ENCODE peak calls at places on chromosome 12, in four cellular contexts. One of them, this sample, is unnamed.

GRCh38 chr12:30286345-30286926 is 409.2 kb downstream of the IPO8 start:
- DNase-seq in hepatocyte: peak
- DNase-seq in left ventricle myocardium inferior: no peak
- DNase-seq in dorsolateral prefrontal cortex: no peak
- DNase-seq in this sample: no peak

GRCh38 chr12:130280226-130280625 is 57.5 kb upstream of the PIWIL1 start:
- DNase-seq in hepatocyte: no peak
- DNase-seq in dorsolateral prefrontal cortex: no peak
- DNase-seq in left ventricle myocardium inferior: no peak
- DNase-seq in this sample: no peak

GRCh38 chr12:6758511-6758910 is 5.6 kb upstream of the MLF2 start:
- DNase-seq in dorsolateral prefrontal cortex: no peak
- DNase-seq in hepatocyte: peak
- DNase-seq in left ventricle myocardium inferior: no peak
- DNase-seq in this sample: no peak

GRCh38 chr12:124767075-124767821 is 96.4 kb downstream of the SCARB1 start:
- DNase-seq in dorsolateral prefrontal cortex: peak
- DNase-seq in left ventricle myocardium inferior: peak
- DNase-seq in hepatocyte: peak
- DNase-seq in this sample: peak

GRCh38 chr12:52975204-52975603 is 26.3 kb downstream of the KRT18 start:
- DNase-seq in hepatocyte: no peak
- DNase-seq in dorsolateral prefrontal cortex: no peak
- DNase-seq in left ventricle myocardium inferior: no peak
- DNase-seq in this sample: no peak

GRCh38 chr12:108332791-108333382 is 6.2 kb downstream of the CMKLR1 start:
- DNase-seq in dorsolateral prefrontal cortex: no peak
- DNase-seq in hepatocyte: no peak
- DNase-seq in left ventricle myocardium inferior: peak
- DNase-seq in this sample: no peak

GRCh38 chr12:3809357-3810015 is 56.6 kb upstream of the CRACR2A start:
- DNase-seq in left ventricle myocardium inferior: no peak
- DNase-seq in dorsolateral prefrontal cortex: no peak
- DNase-seq in hepatocyte: no peak
- DNase-seq in this sample: no peak

GRCh38 chr12:31989987-31990386 is 30.8 kb downstream of the RESF1 start:
- DNase-seq in hepatocyte: peak
- DNase-seq in dorsolateral prefrontal cortex: no peak
- DNase-seq in left ventricle myocardium inferior: no peak
- DNase-seq in this sample: no peak

GRCh38 chr12:112879191-112879705 is 27.5 kb upstream of the OAS1 start:
- DNase-seq in hepatocyte: no peak
- DNase-seq in left ventricle myocardium inferior: no peak
- DNase-seq in dorsolateral prefrontal cortex: no peak
- DNase-seq in this sample: no peak

GRCh38 chr12:124233041-124233836 is 61.7 kb upstream of the RFLNA start:
- DNase-seq in dorsolateral prefrontal cortex: no peak
- DNase-seq in hepatocyte: peak
- DNase-seq in left ventricle myocardium inferior: no peak
- DNase-seq in this sample: no peak

GRCh38 chr12:113196996-113197395 is 11.5 kb downstream of the RITA1 start:
- DNase-seq in hepatocyte: peak
- DNase-seq in dorsolateral prefrontal cortex: peak
- DNase-seq in left ventricle myocardium inferior: peak
- DNase-seq in this sample: peak

GRCh38 chr12:110916295-110916875 is 4.0 kb downstream of the MYL2 start:
- DNase-seq in hepatocyte: no peak
- DNase-seq in left ventricle myocardium inferior: no peak
- DNase-seq in dorsolateral prefrontal cortex: no peak
- DNase-seq in this sample: no peak

GRCh38 chr12:19739195-19739776 is 300.0 kb downstream of the AEBP2 start:
- DNase-seq in hepatocyte: peak
- DNase-seq in left ventricle myocardium inferior: no peak
- DNase-seq in dorsolateral prefrontal cortex: no peak
- DNase-seq in this sample: peak

GRCh38 chr12:108090932-108091331 is 38.2 kb upstream of the WSCD2 start:
- DNase-seq in hepatocyte: no peak
- DNase-seq in dorsolateral prefrontal cortex: no peak
- DNase-seq in left ventricle myocardium inferior: no peak
- DNase-seq in this sample: no peak

GRCh38 chr12:85669911-85670310 is 166.3 kb downstream of the RASSF9 start:
- DNase-seq in left ventricle myocardium inferior: no peak
- DNase-seq in hepatocyte: no peak
- DNase-seq in dorsolateral prefrontal cortex: no peak
- DNase-seq in this sample: no peak

GRCh38 chr12:40691913-40692616 is at the start of gene CNTN1:
- DNase-seq in left ventricle myocardium inferior: peak
- DNase-seq in dorsolateral prefrontal cortex: peak
- DNase-seq in hepatocyte: peak
- DNase-seq in this sample: peak

GRCh38 chr12:57452937-57453509 is 2.1 kb upstream of the INHBE start:
- DNase-seq in hepatocyte: peak
- DNase-seq in dorsolateral prefrontal cortex: peak
- DNase-seq in left ventricle myocardium inferior: peak
- DNase-seq in this sample: peak

GRCh38 chr12:15691372-15691771 is 97.8 kb downstream of the EPS8 start:
- DNase-seq in dorsolateral prefrontal cortex: no peak
- DNase-seq in left ventricle myocardium inferior: no peak
- DNase-seq in hepatocyte: no peak
- DNase-seq in this sample: no peak

GRCh38 chr12:89671469-89671868 is 37.2 kb downstream of the ATP2B1 start:
- DNase-seq in hepatocyte: no peak
- DNase-seq in dorsolateral prefrontal cortex: no peak
- DNase-seq in left ventricle myocardium inferior: no peak
- DNase-seq in this sample: no peak

GRCh38 chr12:68028647-68029046 is 39.4 kb downstream of the IFNG-AS1 start:
- DNase-seq in dorsolateral prefrontal cortex: no peak
- DNase-seq in hepatocyte: no peak
- DNase-seq in left ventricle myocardium inferior: no peak
- DNase-seq in this sample: no peak

This sample was measured in NCI-H460.